ENCODE peak calls at places on chromosomes 6 and 20, in five cellular contexts. One of them, this sample, is unnamed. For H3K4me1, the result is how much of the 10 kb centered on the place peaks cover.

GRCh38 chr6:151869787-151870186 is 62.3 kb downstream of the ESR1 start:
- DNase-seq in gastrocnemius medialis: no peak
- DNase-seq in HCT116: no peak
- DNase-seq in tibial nerve: no peak
- DNase-seq in CD8-positive, alpha-beta T cell: no peak
- DNase-seq in this sample: no peak

GRCh38 chr20:19633985-19634384 is 124.1 kb upstream of the RIN2 start:
- DNase-seq in CD8-positive, alpha-beta T cell: no peak
- DNase-seq in gastrocnemius medialis: no peak
- DNase-seq in HCT116: no peak
- DNase-seq in tibial nerve: no peak
- DNase-seq in this sample: no peak

GRCh38 chr6:106519460-106520394 is 109.6 kb downstream of the RTN4IP1 start:
- DNase-seq in CD8-positive, alpha-beta T cell: peak
- DNase-seq in gastrocnemius medialis: peak
- DNase-seq in HCT116: peak
- DNase-seq in tibial nerve: no peak
- DNase-seq in this sample: no peak

GRCh38 chr20:31522756-31523155 is 8.5 kb downstream of the HM13 start:
- DNase-seq in gastrocnemius medialis: no peak
- DNase-seq in CD8-positive, alpha-beta T cell: no peak
- DNase-seq in tibial nerve: no peak
- DNase-seq in HCT116: no peak
- DNase-seq in this sample: no peak

GRCh38 chr6:30076333-30076732 is 764 bp upstream of the RNF39 start:
- DNase-seq in tibial nerve: no peak
- DNase-seq in CD8-positive, alpha-beta T cell: no peak
- DNase-seq in HCT116: no peak
- DNase-seq in gastrocnemius medialis: no peak
- DNase-seq in this sample: no peak

GRCh38 chr6:149922642-149923326 is at the start of gene RAET1G:
- DNase-seq in HCT116: peak
- DNase-seq in CD8-positive, alpha-beta T cell: peak
- DNase-seq in tibial nerve: peak
- DNase-seq in gastrocnemius medialis: peak
- DNase-seq in this sample: peak

GRCh38 chr6:82441047-82441770 is 77.6 kb downstream of the TPBG start:
- DNase-seq in gastrocnemius medialis: no peak
- DNase-seq in HCT116: no peak
- DNase-seq in tibial nerve: no peak
- DNase-seq in CD8-positive, alpha-beta T cell: no peak
- DNase-seq in this sample: no peak

GRCh38 chr6:3230275-3231212 is 3.1 kb upstream of the TUBB2B start:
- DNase-seq in CD8-positive, alpha-beta T cell: no peak
- DNase-seq in tibial nerve: no peak
- DNase-seq in HCT116: no peak
- DNase-seq in gastrocnemius medialis: no peak
- DNase-seq in this sample: no peak

GRCh38 chr6:155117266-155117665 is 122.2 kb downstream of the TIAM2 start:
- DNase-seq in HCT116: no peak
- DNase-seq in CD8-positive, alpha-beta T cell: no peak
- DNase-seq in gastrocnemius medialis: no peak
- DNase-seq in tibial nerve: no peak
- DNase-seq in this sample: no peak

GRCh38 chr6:84284428-84285033 is 57.1 kb upstream of the CEP162 start:
- DNase-seq in gastrocnemius medialis: no peak
- DNase-seq in CD8-positive, alpha-beta T cell: no peak
- DNase-seq in HCT116: peak
- DNase-seq in tibial nerve: no peak
- DNase-seq in this sample: no peak

GRCh38 chr6:13488896-13489237 is 1.5 kb upstream of the GFOD1 start:
- DNase-seq in CD8-positive, alpha-beta T cell: no peak
- DNase-seq in HCT116: no peak
- DNase-seq in gastrocnemius medialis: peak
- DNase-seq in tibial nerve: peak
- DNase-seq in this sample: peak

GRCh38 chr20:1818895-1819294 is 76.3 kb upstream of the SIRPA start:
- DNase-seq in HCT116: no peak
- DNase-seq in gastrocnemius medialis: no peak
- DNase-seq in tibial nerve: no peak
- DNase-seq in CD8-positive, alpha-beta T cell: no peak
- DNase-seq in this sample: no peak

GRCh38 chr6:40359808-40360207 is 227.4 kb downstream of the LRFN2 start:
- DNase-seq in gastrocnemius medialis: no peak
- DNase-seq in tibial nerve: no peak
- DNase-seq in HCT116: no peak
- DNase-seq in CD8-positive, alpha-beta T cell: no peak
- DNase-seq in this sample: no peak

GRCh38 chr6:159193923-159194322 is 24.7 kb downstream of the FNDC1 start:
- DNase-seq in CD8-positive, alpha-beta T cell: no peak
- DNase-seq in gastrocnemius medialis: no peak
- DNase-seq in tibial nerve: no peak
- DNase-seq in HCT116: no peak
- DNase-seq in this sample: no peak

GRCh38 chr6:37495199-37495913 is 4.3 kb downstream of the CCDC167 start:
- DNase-seq in gastrocnemius medialis: no peak
- DNase-seq in HCT116: no peak
- DNase-seq in tibial nerve: no peak
- DNase-seq in CD8-positive, alpha-beta T cell: no peak
- DNase-seq in this sample: no peak

GRCh38 chr6:38779310-38780062 is 64.4 kb downstream of the DNAH8 start:
- DNase-seq in tibial nerve: no peak
- DNase-seq in HCT116: no peak
- DNase-seq in CD8-positive, alpha-beta T cell: no peak
- DNase-seq in gastrocnemius medialis: no peak
- DNase-seq in this sample: no peak

GRCh38 chr20:24084281-24084680 is 95.7 kb upstream of the GGTLC1 start:
- DNase-seq in CD8-positive, alpha-beta T cell: no peak
- DNase-seq in gastrocnemius medialis: no peak
- DNase-seq in tibial nerve: no peak
- DNase-seq in HCT116: no peak
- DNase-seq in this sample: no peak

GRCh38 chr6:142879076-142879475 is 65.9 kb downstream of the HIVEP2 start:
- DNase-seq in CD8-positive, alpha-beta T cell: no peak
- DNase-seq in HCT116: no peak
- DNase-seq in gastrocnemius medialis: no peak
- DNase-seq in tibial nerve: no peak
- DNase-seq in this sample: no peak

GRCh38 chr6:148521158-148521557 is 178.5 kb downstream of the SASH1 start:
- DNase-seq in tibial nerve: no peak
- DNase-seq in HCT116: no peak
- DNase-seq in CD8-positive, alpha-beta T cell: no peak
- DNase-seq in gastrocnemius medialis: peak
- DNase-seq in this sample: no peak

GRCh38 chr6:81105998-81106397 is 646.5 kb downstream of the TENT5A start:
- DNase-seq in tibial nerve: no peak
- DNase-seq in CD8-positive, alpha-beta T cell: no peak
- DNase-seq in HCT116: no peak
- DNase-seq in gastrocnemius medialis: no peak
- DNase-seq in this sample: no peak

GRCh38 chr6:146041282-146041681 is 12.4 kb downstream of the GRM1 start:
- DNase-seq in gastrocnemius medialis: no peak
- DNase-seq in CD8-positive, alpha-beta T cell: no peak
- DNase-seq in HCT116: peak
- DNase-seq in tibial nerve: no peak
- DNase-seq in this sample: no peak

GRCh38 chr6:125367036-125367782 is 65.4 kb upstream of the HDDC2 start:
- DNase-seq in gastrocnemius medialis: no peak
- DNase-seq in tibial nerve: no peak
- DNase-seq in CD8-positive, alpha-beta T cell: no peak
- DNase-seq in HCT116: no peak
- DNase-seq in this sample: no peak

GRCh38 chr20:7926767-7927166 is 13.5 kb downstream of the HAO1 start:
- DNase-seq in HCT116: peak
- DNase-seq in gastrocnemius medialis: no peak
- DNase-seq in CD8-positive, alpha-beta T cell: no peak
- DNase-seq in tibial nerve: no peak
- DNase-seq in this sample: no peak

GRCh38 chr6:41209547-41209951 is 8.6 kb upstream of the TREML2 start:
- DNase-seq in HCT116: no peak
- DNase-seq in CD8-positive, alpha-beta T cell: no peak
- DNase-seq in gastrocnemius medialis: no peak
- DNase-seq in tibial nerve: no peak
- DNase-seq in this sample: no peak

GRCh38 chr6:16450821-16451220 is 212.4 kb downstream of the GMPR start:
- DNase-seq in CD8-positive, alpha-beta T cell: no peak
- DNase-seq in gastrocnemius medialis: no peak
- DNase-seq in HCT116: no peak
- DNase-seq in tibial nerve: no peak
- DNase-seq in this sample: no peak

GRCh38 chr6:43243649-43244321 is 504 bp downstream of the TTBK1 start:
- DNase-seq in HCT116: no peak
- DNase-seq in tibial nerve: no peak
- DNase-seq in CD8-positive, alpha-beta T cell: no peak
- DNase-seq in gastrocnemius medialis: no peak
- DNase-seq in this sample: no peak

GRCh38 chr6:43247115-43247999 is 4.1 kb downstream of the TTBK1 start:
- DNase-seq in tibial nerve: peak
- DNase-seq in gastrocnemius medialis: peak
- DNase-seq in HCT116: peak
- DNase-seq in CD8-positive, alpha-beta T cell: peak
- DNase-seq in this sample: peak

GRCh38 chr6:43248107-43248506 is 4.8 kb downstream of the TTBK1 start:
- DNase-seq in CD8-positive, alpha-beta T cell: no peak
- DNase-seq in tibial nerve: no peak
- DNase-seq in gastrocnemius medialis: no peak
- DNase-seq in HCT116: no peak
- DNase-seq in this sample: peak

GRCh38 chr6:43248791-43249190 is 5.5 kb downstream of the TTBK1 start:
- DNase-seq in CD8-positive, alpha-beta T cell: no peak
- DNase-seq in tibial nerve: no peak
- DNase-seq in HCT116: no peak
- DNase-seq in gastrocnemius medialis: no peak
- DNase-seq in this sample: no peak

GRCh38 chr6:43246301-43247114 is 3.2 kb downstream of the TTBK1 start:
- DNase-seq in gastrocnemius medialis: peak
- DNase-seq in HCT116: peak
- DNase-seq in tibial nerve: no peak
- DNase-seq in CD8-positive, alpha-beta T cell: no peak
- DNase-seq in this sample: peak
- TF ChIP-seq CTCF in gastrocnemius medialis: no peak
- TF ChIP-seq CTCF in HCT116: no peak
- TF ChIP-seq CTCF in tibial nerve: no peak
- TF ChIP-seq CTCF in CD8-positive, alpha-beta T cell: no peak
- TF ChIP-seq CTCF in this sample: no peak

GRCh38 chr6:24270011-24270410 is 87.8 kb downstream of the DCDC2 start:
- DNase-seq in tibial nerve: no peak
- DNase-seq in gastrocnemius medialis: no peak
- DNase-seq in CD8-positive, alpha-beta T cell: no peak
- DNase-seq in HCT116: no peak
- DNase-seq in this sample: no peak

GRCh38 chr6:24274441-24275083 is 83.3 kb downstream of the DCDC2 start:
- DNase-seq in tibial nerve: no peak
- DNase-seq in gastrocnemius medialis: no peak
- DNase-seq in HCT116: no peak
- DNase-seq in CD8-positive, alpha-beta T cell: no peak
- DNase-seq in this sample: no peak

GRCh38 chr6:24272148-24272547 is 85.7 kb downstream of the DCDC2 start:
- DNase-seq in CD8-positive, alpha-beta T cell: no peak
- DNase-seq in tibial nerve: no peak
- DNase-seq in HCT116: no peak
- DNase-seq in gastrocnemius medialis: no peak
- DNase-seq in this sample: no peak

GRCh38 chr6:24273471-24273870 is 84.4 kb downstream of the DCDC2 start:
- DNase-seq in HCT116: no peak
- DNase-seq in tibial nerve: no peak
- DNase-seq in gastrocnemius medialis: peak
- DNase-seq in CD8-positive, alpha-beta T cell: no peak
- DNase-seq in this sample: no peak
- H3K27ac ChIP-seq in HCT116: no peak
- H3K27ac ChIP-seq in tibial nerve: no peak
- H3K27ac ChIP-seq in gastrocnemius medialis: no peak
- H3K27ac ChIP-seq in CD8-positive, alpha-beta T cell: no peak
- H3K27ac ChIP-seq in this sample: no peak

GRCh38 chr6:7471171-7471570 is 70.3 kb upstream of the DSP start:
- DNase-seq in HCT116: no peak
- DNase-seq in CD8-positive, alpha-beta T cell: no peak
- DNase-seq in gastrocnemius medialis: no peak
- DNase-seq in tibial nerve: no peak
- DNase-seq in this sample: no peak
- H3K4me1 ChIP-seq in HCT116: under half
- H3K4me1 ChIP-seq in CD8-positive, alpha-beta T cell: under half
- H3K4me1 ChIP-seq in gastrocnemius medialis: under half
- H3K4me1 ChIP-seq in tibial nerve: under half
- H3K4me1 ChIP-seq in this sample: under half

GRCh38 chr6:98516869-98517268 is 317.5 kb upstream of the POU3F2 start:
- DNase-seq in CD8-positive, alpha-beta T cell: no peak
- DNase-seq in HCT116: no peak
- DNase-seq in gastrocnemius medialis: no peak
- DNase-seq in tibial nerve: no peak
- DNase-seq in this sample: no peak

DNA sequence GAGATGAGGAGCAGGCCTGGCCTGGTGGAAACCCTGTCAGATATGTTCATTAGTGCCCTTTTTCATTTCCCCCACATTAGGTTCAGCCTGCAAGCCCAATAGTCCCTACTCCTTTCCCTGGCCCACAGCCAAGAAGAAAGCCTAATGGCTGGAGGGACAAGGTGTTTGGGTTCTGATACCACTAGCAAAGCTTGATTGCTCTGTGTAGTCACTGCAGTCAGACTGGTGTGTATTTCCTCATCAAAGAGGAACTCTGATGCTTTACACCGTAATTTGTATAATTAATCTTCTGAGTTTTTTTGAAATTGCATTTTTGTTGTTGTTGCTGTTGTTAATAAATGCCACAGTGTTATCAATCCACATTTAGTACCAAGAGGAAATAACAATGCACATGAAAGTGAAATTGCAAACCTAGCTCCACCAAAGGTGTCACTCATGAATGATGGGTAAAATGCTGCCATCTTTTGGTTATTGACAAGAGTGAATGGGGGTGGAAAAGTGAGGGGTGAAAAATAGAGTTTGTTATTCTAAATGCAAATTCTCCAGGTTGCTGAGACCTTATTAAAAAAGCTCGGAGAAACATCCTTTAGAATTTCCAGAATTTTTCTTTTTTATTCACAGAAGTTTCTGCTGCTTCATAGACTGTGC is 320.2 kb upstream of the POU3F2 start:
- DNase-seq in HCT116: no peak
- DNase-seq in CD8-positive, alpha-beta T cell: no peak
- DNase-seq in gastrocnemius medialis: no peak
- DNase-seq in tibial nerve: no peak
- DNase-seq in this sample: no peak
- TF ChIP-seq CTCF in HCT116: no peak
- TF ChIP-seq CTCF in CD8-positive, alpha-beta T cell: no peak
- TF ChIP-seq CTCF in gastrocnemius medialis: no peak
- TF ChIP-seq CTCF in tibial nerve: no peak
- TF ChIP-seq CTCF in this sample: no peak

GRCh38 chr6:14520029-14520428 is 402.5 kb downstream of the CD83 start:
- DNase-seq in HCT116: no peak
- DNase-seq in tibial nerve: no peak
- DNase-seq in gastrocnemius medialis: no peak
- DNase-seq in CD8-positive, alpha-beta T cell: no peak
- DNase-seq in this sample: no peak
- H3K27ac ChIP-seq in HCT116: no peak
- H3K27ac ChIP-seq in tibial nerve: no peak
- H3K27ac ChIP-seq in gastrocnemius medialis: no peak
- H3K27ac ChIP-seq in CD8-positive, alpha-beta T cell: no peak
- H3K27ac ChIP-seq in this sample: no peak

GRCh38 chr6:24935753-24936152 is at the start of gene RIPOR2:
- DNase-seq in gastrocnemius medialis: no peak
- DNase-seq in HCT116: no peak
- DNase-seq in tibial nerve: no peak
- DNase-seq in CD8-positive, alpha-beta T cell: peak
- DNase-seq in this sample: no peak
- H3K4me1 ChIP-seq in gastrocnemius medialis: under half
- H3K4me1 ChIP-seq in HCT116: under half
- H3K4me1 ChIP-seq in tibial nerve: under half
- H3K4me1 ChIP-seq in CD8-positive, alpha-beta T cell: under half
- H3K4me1 ChIP-seq in this sample: under half

This sample was measured in psoas muscle.